ENCODE peak calls at places on chromosomes 7 and 10, in ten cellular contexts. I is AG08396; C is T-helper 9 cell; O is effector CD4-positive, alpha-beta T cell; V is CD8-positive, alpha-beta memory T cell; J is fibroblast of the aortic adventitia; H is amygdala; P is memory B cell; Q is mucosa of gallbladder; L is stimulated activated CD4-positive, alpha-beta T cell treated with anti-CD3 and anti-CD28 coated beads, TNF-alpha, amount 100 ng/mL, for 1 hour. U is an unnamed sample.

GRCh38 chr7:30251708-30252329 is 32.6 kb upstream of the ZNRF2 start:
- DNase-seq in H (no peak), Q (no peak), V (no peak), J (no peak), L (no peak), P (no peak), I (no peak), O (no peak), C (no peak), U (no peak)

GRCh38 chr10:26773633-26774032 is 76.1 kb downstream of the PDSS1 start:
- DNase-seq in C (no peak), J (no peak), P (no peak), Q (no peak), L (no peak), H (no peak), I (no peak), O (no peak), V (no peak), U (no peak)

GRCh38 chr7:77238703-77239136 is 39.1 kb upstream of the FGL2 start:
- DNase-seq in L (no peak), I (no peak), V (no peak), Q (no peak), P (no peak), O (no peak), H (peak), J (no peak), C (no peak), U (no peak)

GRCh38 chr10:114499630-114500190 is 95.4 kb upstream of the AFAP1L2 start:
- DNase-seq in Q (peak), L (no peak), I (no peak), O (peak), P (peak), J (no peak), H (no peak), C (peak), V (no peak), U (no peak)

GRCh38 chr7:99525713-99526440 is 21.4 kb downstream of the ZKSCAN5 start:
- DNase-seq in J (no peak), C (no peak), O (no peak), H (no peak), Q (no peak), V (no peak), P (no peak), I (no peak), L (no peak), U (no peak)

GRCh38 chr7:152959610-152960009 is 200.1 kb downstream of the ACTR3B start:
- DNase-seq in J (no peak), Q (no peak), P (no peak), V (no peak), I (no peak), C (no peak), L (no peak), H (no peak), O (no peak), U (no peak)

GRCh38 chr10:107614939-107615665 is 450.6 kb upstream of the SORCS1 start:
- DNase-seq in V (no peak), J (no peak), C (no peak), H (no peak), I (no peak), P (no peak), Q (no peak), O (no peak), L (no peak), U (no peak)

GRCh38 chr10:123800299-123800698 is 91.3 kb downstream of the CPXM2 start:
- DNase-seq in P (no peak), Q (no peak), J (peak), O (no peak), V (no peak), H (no peak), I (no peak), C (no peak), L (no peak), U (no peak)

GRCh38 chr7:27680610-27681009 is 17.9 kb upstream of the HIBADH start:
- DNase-seq in J (no peak), I (no peak), L (no peak), O (no peak), P (no peak), H (no peak), V (no peak), C (no peak), Q (no peak), U (no peak)

GRCh38 chr10:126376956-126377355 is 11.3 kb downstream of the ADAM12 start:
- DNase-seq in P (no peak), L (no peak), Q (no peak), H (no peak), J (peak), I (no peak), C (no peak), V (no peak), O (no peak), U (peak)

GRCh38 chr7:50531401-50531906 is 33.8 kb downstream of the DDC start:
- DNase-seq in J (no peak), V (no peak), I (no peak), C (no peak), L (no peak), P (no peak), H (no peak), O (no peak), Q (peak), U (no peak)

GRCh38 chr10:17475661-17476060 is 21.3 kb upstream of the ST8SIA6 start:
- DNase-seq in H (no peak), J (no peak), Q (no peak), V (no peak), O (no peak), L (no peak), C (no peak), P (no peak), I (no peak), U (no peak)

GRCh38 chr10:75228834-75229233 is 6.9 kb downstream of the COMTD1 start:
- DNase-seq in Q (no peak), P (no peak), H (no peak), C (no peak), L (no peak), J (no peak), I (no peak), V (no peak), O (no peak), U (no peak)

GRCh38 chr10:14211617-14212016 is 119.1 kb downstream of the FRMD4A start:
- DNase-seq in C (no peak), P (no peak), J (no peak), L (no peak), Q (no peak), H (no peak), V (no peak), I (no peak), O (no peak), U (no peak)

GRCh38 chr10:94149702-94150101 is 156.0 kb downstream of the PLCE1 start:
- DNase-seq in J (no peak), O (no peak), I (no peak), L (no peak), P (no peak), V (no peak), C (no peak), Q (no peak), H (no peak), U (no peak)

GRCh38 chr10:71975087-71975890 is 11.1 kb downstream of the CHST3 start:
- DNase-seq in L (no peak), H (peak), V (no peak), P (no peak), J (no peak), Q (peak), C (no peak), O (no peak), I (no peak), U (peak)

GRCh38 chr7:3187378-3188040 is 113.5 kb upstream of the SDK1 start:
- DNase-seq in J (peak), Q (no peak), H (no peak), O (no peak), P (no peak), I (no peak), L (no peak), C (no peak), V (no peak), U (no peak)

GRCh38 chr10:89122431-89123066 is 84.6 kb downstream of the CH25H start:
- DNase-seq in H (peak), L (no peak), C (no peak), Q (no peak), V (no peak), P (no peak), O (no peak), I (no peak), J (peak), U (no peak)

GRCh38 chr10:133124357-133125211 is 35.4 kb upstream of the KNDC1 start:
- DNase-seq in Q (no peak), H (peak), L (no peak), J (peak), P (no peak), V (no peak), I (peak), O (no peak), C (no peak), U (no peak)

GRCh38 chr7:78383096-78383495 is 584.5 kb downstream of the PHTF2 start:
- DNase-seq in H (no peak), V (no peak), J (no peak), C (no peak), P (no peak), Q (no peak), O (no peak), I (no peak), L (no peak), U (no peak)

GRCh38 chr7:123011766-123012369 is 16.4 kb upstream of the TAS2R16 start:
- DNase-seq in Q (no peak), O (no peak), H (no peak), J (no peak), I (no peak), C (no peak), V (no peak), L (no peak), P (no peak), U (no peak)

GRCh38 chr7:77565917-77566316 is 28.8 kb downstream of the PTPN12 start:
- DNase-seq in H (no peak), C (no peak), O (no peak), Q (no peak), P (no peak), V (no peak), J (peak), I (peak), L (no peak), U (no peak)

GRCh38 chr10:113326160-113327111 is 226.4 kb upstream of the HABP2 start:
- DNase-seq in I (peak), C (no peak), Q (no peak), P (no peak), V (no peak), H (no peak), J (peak), L (no peak), O (no peak), U (peak)

GRCh38 chr10:130749911-130750310 is 561.6 kb downstream of the TCERG1L start:
- DNase-seq in C (no peak), H (no peak), Q (no peak), O (no peak), P (no peak), V (no peak), I (no peak), J (no peak), L (no peak), U (no peak)

GRCh38 chr7:117951711-117952280 is 78.6 kb upstream of the CTTNBP2 start:
- DNase-seq in H (no peak), Q (no peak), I (no peak), L (no peak), V (no peak), J (no peak), O (no peak), C (no peak), P (no peak), U (no peak)

GRCh38 chr7:31775511-31775910 is 88.5 kb downstream of the PPP1R17 start:
- DNase-seq in J (no peak), H (no peak), Q (no peak), L (no peak), C (no peak), P (no peak), I (no peak), O (no peak), V (no peak), U (no peak)

GRCh38 chr7:35694784-35695627 is at the start of gene HERPUD2:
- DNase-seq in O (peak), V (peak), I (peak), C (peak), L (peak), P (peak), J (peak), Q (peak), H (peak), U (peak)

GRCh38 chr7:1679326-1679965 is 9.4 kb downstream of the ELFN1 start:
- DNase-seq in O (no peak), C (no peak), P (no peak), Q (no peak), H (no peak), V (no peak), L (no peak), J (no peak), I (no peak), U (no peak)

GRCh38 chr10:152915-153314 is 17.7 kb downstream of the ZMYND11 start:
- DNase-seq in I (no peak), O (no peak), P (no peak), J (no peak), L (no peak), C (no peak), Q (no peak), V (no peak), H (no peak), U (no peak)

GRCh38 chr7:8068892-8069686 is 100.5 kb downstream of the GLCCI1 start:
- DNase-seq in C (no peak), Q (no peak), J (no peak), L (no peak), P (no peak), V (no peak), H (peak), O (no peak), I (no peak), U (no peak)